ENCODE peak calls at places on chromosomes 7 and 10, in eight cellular contexts. D is right atrium auricular region; G is memory B cell; Q is fibroblast of gingiva; A is stimulated activated CD4-positive, alpha-beta T cell treated with anti-CD3 and anti-CD28 coated beads, TNF-alpha, amount 100 ng/mL, for 1 hour; U is cardiac muscle cell; W is hepatic stellate cell; C is amniotic stem cell. X is an unnamed sample.

GRCh38 chr10:6314620-6315205 is 112.0 kb downstream of the PFKFB3 start:
- DNase-seq in A (no peak), W (no peak), C (no peak), D (no peak), U (no peak), Q (no peak), G (no peak), X (no peak)

GRCh38 chr10:102065561-102066420 is 642 bp downstream of the HPS6 start:
- DNase-seq in D (no peak), A (no peak), U (peak), Q (peak), G (peak), W (peak), C (no peak), X (peak)

GRCh38 chr7:108627476-108628051 is 57.9 kb downstream of the DNAJB9 start:
- DNase-seq in U (no peak), G (no peak), W (no peak), A (no peak), D (no peak), C (no peak), Q (no peak), X (no peak)

GRCh38 chr7:76234282-76234584 is 32.5 kb downstream of the SRRM3 start:
- DNase-seq in Q (no peak), G (no peak), U (no peak), D (no peak), C (no peak), A (no peak), W (no peak), X (no peak)

GRCh38 chr7:1941464-1942025 is 271.5 kb downstream of the ELFN1 start:
- DNase-seq in W (no peak), G (no peak), U (no peak), C (no peak), D (no peak), Q (no peak), A (no peak), X (no peak)

GRCh38 chr7:15686209-15686956 is at the start of gene MEOX2:
- DNase-seq in G (no peak), C (no peak), A (no peak), U (peak), W (peak), Q (peak), D (peak), X (peak)

GRCh38 chr10:89163265-89163995 is 43.7 kb downstream of the CH25H start:
- DNase-seq in U (peak), C (no peak), D (peak), W (no peak), G (peak), A (no peak), Q (peak), X (no peak)

GRCh38 chr7:78220754-78221153 is 422.2 kb downstream of the PHTF2 start:
- DNase-seq in D (no peak), W (no peak), Q (no peak), C (no peak), A (no peak), G (no peak), U (no peak), X (no peak)

GRCh38 chr7:97117035-97117371 is 495 bp upstream of the SDHAF3 start:
- DNase-seq in A (no peak), Q (no peak), U (no peak), D (no peak), W (no peak), C (no peak), G (no peak), X (no peak)

GRCh38 chr7:6533893-6534804 is 17.1 kb downstream of the GRID2IP start:
- DNase-seq in A (no peak), U (no peak), D (no peak), Q (no peak), W (no peak), C (no peak), G (no peak), X (no peak)